ENCODE peak calls at places on chromosomes 4 and X, in nine cellular contexts. One of them, this sample, is unnamed.

GRCh38 chr4:15868816-15869413 is 69.6 kb downstream of the FGFBP1 start:
- DNase-seq in AG04449: no peak
- DNase-seq in endodermal cell: no peak
- DNase-seq in tibial artery: no peak
- DNase-seq in cardiac muscle cell: no peak
- DNase-seq in foreskin fibroblast: no peak
- DNase-seq in GM23338: no peak
- DNase-seq in heart left ventricle: no peak
- DNase-seq in AG10803: no peak
- DNase-seq in this sample: no peak

GRCh38 chr4:8493484-8493883 is 52.9 kb downstream of the TRMT44 start:
- DNase-seq in GM23338: peak
- DNase-seq in cardiac muscle cell: no peak
- DNase-seq in heart left ventricle: no peak
- DNase-seq in tibial artery: no peak
- DNase-seq in endodermal cell: peak
- DNase-seq in AG10803: no peak
- DNase-seq in AG04449: no peak
- DNase-seq in foreskin fibroblast: no peak
- DNase-seq in this sample: no peak

GRCh38 chr4:168848112-168848511 is 161.9 kb downstream of the CBR4 start:
- DNase-seq in heart left ventricle: no peak
- DNase-seq in tibial artery: peak
- DNase-seq in AG10803: peak
- DNase-seq in foreskin fibroblast: peak
- DNase-seq in GM23338: no peak
- DNase-seq in cardiac muscle cell: peak
- DNase-seq in AG04449: no peak
- DNase-seq in endodermal cell: no peak
- DNase-seq in this sample: peak

GRCh38 chrX:148930330-148930729 is 429.9 kb downstream of the AFF2 start:
- DNase-seq in AG10803: no peak
- DNase-seq in foreskin fibroblast: no peak
- DNase-seq in endodermal cell: no peak
- DNase-seq in heart left ventricle: no peak
- DNase-seq in AG04449: no peak
- DNase-seq in cardiac muscle cell: no peak
- DNase-seq in tibial artery: no peak
- DNase-seq in GM23338: no peak
- DNase-seq in this sample: no peak

GRCh38 chr4:99207069-99207743 is 11.8 kb downstream of the ADH6 start:
- DNase-seq in heart left ventricle: no peak
- DNase-seq in tibial artery: no peak
- DNase-seq in foreskin fibroblast: no peak
- DNase-seq in GM23338: no peak
- DNase-seq in AG10803: no peak
- DNase-seq in endodermal cell: no peak
- DNase-seq in cardiac muscle cell: no peak
- DNase-seq in AG04449: no peak
- DNase-seq in this sample: no peak

GRCh38 chr4:54058171-54058570 is 6.2 kb downstream of the CHIC2 start:
- DNase-seq in AG04449: no peak
- DNase-seq in cardiac muscle cell: no peak
- DNase-seq in AG10803: no peak
- DNase-seq in endodermal cell: no peak
- DNase-seq in GM23338: no peak
- DNase-seq in foreskin fibroblast: no peak
- DNase-seq in tibial artery: no peak
- DNase-seq in heart left ventricle: no peak
- DNase-seq in this sample: no peak

GRCh38 chr4:45741897-45742296 is 382.0 kb downstream of the GABRG1 start:
- DNase-seq in AG04449: no peak
- DNase-seq in endodermal cell: no peak
- DNase-seq in GM23338: peak
- DNase-seq in cardiac muscle cell: no peak
- DNase-seq in AG10803: no peak
- DNase-seq in heart left ventricle: no peak
- DNase-seq in tibial artery: no peak
- DNase-seq in foreskin fibroblast: no peak
- DNase-seq in this sample: no peak

GRCh38 chr4:8071741-8072140 is 86.9 kb downstream of the ABLIM2 start:
- DNase-seq in cardiac muscle cell: no peak
- DNase-seq in AG10803: no peak
- DNase-seq in foreskin fibroblast: no peak
- DNase-seq in heart left ventricle: peak
- DNase-seq in endodermal cell: peak
- DNase-seq in GM23338: no peak
- DNase-seq in AG04449: no peak
- DNase-seq in tibial artery: no peak
- DNase-seq in this sample: no peak

GRCh38 chr4:21948347-21949072 is at the start of gene KCNIP4:
- DNase-seq in endodermal cell: peak
- DNase-seq in foreskin fibroblast: peak
- DNase-seq in AG10803: no peak
- DNase-seq in AG04449: no peak
- DNase-seq in GM23338: peak
- DNase-seq in tibial artery: no peak
- DNase-seq in cardiac muscle cell: peak
- DNase-seq in heart left ventricle: peak
- DNase-seq in this sample: peak

GRCh38 chr4:52937829-52938228 is 75.7 kb downstream of the RASL11B start:
- DNase-seq in tibial artery: no peak
- DNase-seq in AG04449: no peak
- DNase-seq in foreskin fibroblast: no peak
- DNase-seq in GM23338: no peak
- DNase-seq in heart left ventricle: no peak
- DNase-seq in AG10803: no peak
- DNase-seq in cardiac muscle cell: no peak
- DNase-seq in endodermal cell: no peak
- DNase-seq in this sample: no peak

GRCh38 chr4:27357283-27357682 is 496.6 kb downstream of the STIM2 start:
- DNase-seq in endodermal cell: no peak
- DNase-seq in cardiac muscle cell: peak
- DNase-seq in tibial artery: no peak
- DNase-seq in heart left ventricle: no peak
- DNase-seq in foreskin fibroblast: peak
- DNase-seq in GM23338: peak
- DNase-seq in AG10803: no peak
- DNase-seq in AG04449: no peak
- DNase-seq in this sample: peak

GRCh38 chr4:39235701-39236100 is 53.4 kb downstream of the WDR19 start:
- DNase-seq in AG04449: no peak
- DNase-seq in tibial artery: no peak
- DNase-seq in GM23338: no peak
- DNase-seq in heart left ventricle: no peak
- DNase-seq in cardiac muscle cell: no peak
- DNase-seq in foreskin fibroblast: no peak
- DNase-seq in endodermal cell: no peak
- DNase-seq in AG10803: no peak
- DNase-seq in this sample: no peak

GRCh38 chr4:173494013-173494970 is 35.7 kb downstream of the HAND2 start:
- DNase-seq in cardiac muscle cell: peak
- DNase-seq in AG10803: peak
- DNase-seq in GM23338: peak
- DNase-seq in endodermal cell: peak
- DNase-seq in heart left ventricle: no peak
- DNase-seq in AG04449: no peak
- DNase-seq in tibial artery: peak
- DNase-seq in foreskin fibroblast: peak
- DNase-seq in this sample: peak

GRCh38 chrX:20654596-20655106 is 387.9 kb upstream of the RPS6KA3 start:
- DNase-seq in foreskin fibroblast: peak
- DNase-seq in tibial artery: no peak
- DNase-seq in heart left ventricle: no peak
- DNase-seq in GM23338: no peak
- DNase-seq in endodermal cell: no peak
- DNase-seq in AG04449: no peak
- DNase-seq in AG10803: no peak
- DNase-seq in cardiac muscle cell: no peak
- DNase-seq in this sample: peak

GRCh38 chr4:138898282-138898681 is 117.3 kb upstream of the NOCT start:
- DNase-seq in foreskin fibroblast: peak
- DNase-seq in cardiac muscle cell: peak
- DNase-seq in AG10803: peak
- DNase-seq in endodermal cell: no peak
- DNase-seq in GM23338: no peak
- DNase-seq in AG04449: no peak
- DNase-seq in tibial artery: no peak
- DNase-seq in heart left ventricle: no peak
- DNase-seq in this sample: peak

GRCh38 chr4:9898596-9899345 is 117.3 kb downstream of the DRD5 start:
- DNase-seq in tibial artery: no peak
- DNase-seq in cardiac muscle cell: peak
- DNase-seq in AG10803: peak
- DNase-seq in foreskin fibroblast: no peak
- DNase-seq in heart left ventricle: no peak
- DNase-seq in endodermal cell: peak
- DNase-seq in AG04449: no peak
- DNase-seq in GM23338: peak
- DNase-seq in this sample: peak

GRCh38 chrX:50115973-50116372 is 84.8 kb downstream of the AKAP4 start:
- DNase-seq in tibial artery: no peak
- DNase-seq in GM23338: no peak
- DNase-seq in AG10803: no peak
- DNase-seq in heart left ventricle: no peak
- DNase-seq in foreskin fibroblast: no peak
- DNase-seq in endodermal cell: no peak
- DNase-seq in AG04449: no peak
- DNase-seq in cardiac muscle cell: no peak
- DNase-seq in this sample: no peak

GRCh38 chrX:101932249-101932570 is 383 bp upstream of the ZMAT1 start:
- DNase-seq in endodermal cell: no peak
- DNase-seq in cardiac muscle cell: no peak
- DNase-seq in heart left ventricle: no peak
- DNase-seq in GM23338: no peak
- DNase-seq in AG10803: no peak
- DNase-seq in tibial artery: no peak
- DNase-seq in AG04449: no peak
- DNase-seq in foreskin fibroblast: no peak
- DNase-seq in this sample: no peak
- H3K4me3 ChIP-seq in endodermal cell: no peak
- H3K4me3 ChIP-seq in cardiac muscle cell: peak
- H3K4me3 ChIP-seq in heart left ventricle: peak
- H3K4me3 ChIP-seq in GM23338: no peak
- H3K4me3 ChIP-seq in AG10803: peak
- H3K4me3 ChIP-seq in tibial artery: peak
- H3K4me3 ChIP-seq in AG04449: peak
- H3K4me3 ChIP-seq in foreskin fibroblast: peak
- H3K4me3 ChIP-seq in this sample: no peak

DNA sequence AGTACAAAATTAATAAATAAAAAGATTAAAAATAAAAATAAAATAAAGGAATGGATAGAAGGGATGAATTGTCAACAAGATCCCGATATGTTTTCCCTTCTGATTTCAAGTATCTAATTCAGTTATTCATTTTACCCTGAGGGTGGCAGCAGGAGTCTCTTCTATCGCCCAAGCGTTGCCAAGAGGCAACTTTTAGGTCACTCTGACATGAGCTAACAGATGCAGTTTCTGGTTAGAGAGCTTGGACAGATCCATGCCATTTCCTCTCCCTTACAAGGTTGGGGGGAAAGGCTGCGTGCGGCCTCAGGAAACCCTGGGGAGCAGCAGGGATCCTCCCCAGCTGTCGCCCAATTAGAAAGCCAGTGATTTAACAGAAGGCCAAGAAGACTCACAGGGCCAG is 35.3 kb upstream of the WAS start:
- DNase-seq in GM23338: peak
- DNase-seq in AG10803: peak
- DNase-seq in tibial artery: peak
- DNase-seq in AG04449: no peak
- DNase-seq in heart left ventricle: no peak
- DNase-seq in cardiac muscle cell: peak
- DNase-seq in endodermal cell: peak
- DNase-seq in foreskin fibroblast: peak
- DNase-seq in this sample: peak
- TF ChIP-seq CTCF in GM23338: peak
- TF ChIP-seq CTCF in AG10803: peak
- TF ChIP-seq CTCF in tibial artery: peak
- TF ChIP-seq CTCF in AG04449: no peak
- TF ChIP-seq CTCF in heart left ventricle: peak
- TF ChIP-seq CTCF in cardiac muscle cell: peak
- TF ChIP-seq CTCF in endodermal cell: peak
- TF ChIP-seq CTCF in foreskin fibroblast: peak
- TF ChIP-seq CTCF in this sample: peak

GRCh38 chr4:87476934-87477333 is 52.2 kb downstream of the SPARCL1 start:
- DNase-seq in AG04449: no peak
- DNase-seq in GM23338: no peak
- DNase-seq in endodermal cell: no peak
- DNase-seq in heart left ventricle: no peak
- DNase-seq in tibial artery: no peak
- DNase-seq in AG10803: no peak
- DNase-seq in cardiac muscle cell: no peak
- DNase-seq in foreskin fibroblast: no peak
- DNase-seq in this sample: no peak

GRCh38 chr4:87478732-87479250 is 50.4 kb downstream of the SPARCL1 start:
- DNase-seq in AG10803: no peak
- DNase-seq in heart left ventricle: no peak
- DNase-seq in cardiac muscle cell: no peak
- DNase-seq in AG04449: no peak
- DNase-seq in tibial artery: no peak
- DNase-seq in foreskin fibroblast: no peak
- DNase-seq in endodermal cell: no peak
- DNase-seq in GM23338: no peak
- DNase-seq in this sample: no peak

DNA sequence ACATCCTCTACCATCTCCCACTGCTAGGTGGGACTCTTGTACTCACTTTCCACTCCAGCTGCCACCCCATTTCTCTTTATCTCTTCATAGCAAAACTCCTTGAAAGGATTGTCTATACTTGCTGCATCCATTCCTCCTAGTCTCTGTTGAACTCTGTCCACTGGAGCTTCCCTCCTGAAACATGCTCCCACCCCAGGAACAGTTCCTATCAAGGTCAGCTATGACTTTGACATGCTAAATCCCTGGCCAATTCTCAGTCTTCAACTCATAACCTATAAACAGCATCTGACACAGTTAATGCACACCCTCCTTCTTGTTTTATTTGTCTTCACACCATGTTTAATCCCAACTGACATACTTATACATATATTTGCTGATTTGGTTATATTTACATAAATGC is 47.8 kb downstream of the SPARCL1 start:
- DNase-seq in foreskin fibroblast: no peak
- DNase-seq in AG04449: no peak
- DNase-seq in endodermal cell: no peak
- DNase-seq in AG10803: no peak
- DNase-seq in GM23338: no peak
- DNase-seq in cardiac muscle cell: no peak
- DNase-seq in tibial artery: no peak
- DNase-seq in heart left ventricle: no peak
- DNase-seq in this sample: no peak
- H3K4me3 ChIP-seq in foreskin fibroblast: no peak
- H3K4me3 ChIP-seq in AG04449: no peak
- H3K4me3 ChIP-seq in endodermal cell: no peak
- H3K4me3 ChIP-seq in AG10803: no peak
- H3K4me3 ChIP-seq in GM23338: no peak
- H3K4me3 ChIP-seq in cardiac muscle cell: no peak
- H3K4me3 ChIP-seq in tibial artery: no peak
- H3K4me3 ChIP-seq in heart left ventricle: no peak
- H3K4me3 ChIP-seq in this sample: no peak

GRCh38 chr4:157226035-157226434 is 5.5 kb downstream of the GRIA2 start:
- DNase-seq in heart left ventricle: no peak
- DNase-seq in cardiac muscle cell: no peak
- DNase-seq in AG10803: no peak
- DNase-seq in endodermal cell: no peak
- DNase-seq in tibial artery: no peak
- DNase-seq in foreskin fibroblast: peak
- DNase-seq in GM23338: no peak
- DNase-seq in AG04449: no peak
- DNase-seq in this sample: no peak
- TF ChIP-seq CTCF in heart left ventricle: no peak
- TF ChIP-seq CTCF in cardiac muscle cell: no peak
- TF ChIP-seq CTCF in AG10803: no peak
- TF ChIP-seq CTCF in endodermal cell: no peak
- TF ChIP-seq CTCF in tibial artery: no peak
- TF ChIP-seq CTCF in foreskin fibroblast: no peak
- TF ChIP-seq CTCF in GM23338: no peak
- TF ChIP-seq CTCF in AG04449: no peak
- TF ChIP-seq CTCF in this sample: no peak